ENCODE peak calls at places on chromosomes 12 and 14, in six cellular contexts. One of them, this sample, is unnamed.

GRCh38 chr14:37985826-37986470 is 221.8 kb upstream of the SSTR1 start:
- DNase-seq in HFF-Myc: peak; percentile 46
- DNase-seq in AG04450: peak; percentile 11
- DNase-seq in type B pancreatic cell: no peak
- DNase-seq in AG09309: peak; percentile 27
- DNase-seq in activated B cell treated with CpG ODN at 0.5 μM for 24 hours: no peak
- DNase-seq in this sample: peak; percentile 8

GRCh38 chr12:56021882-56022497 is 1.1 kb downstream of the IKZF4 start:
- DNase-seq in AG04450: no peak
- DNase-seq in AG09309: no peak
- DNase-seq in activated B cell treated with CpG ODN at 0.5 μM for 24 hours: no peak
- DNase-seq in HFF-Myc: no peak
- DNase-seq in type B pancreatic cell: no peak
- DNase-seq in this sample: no peak

GRCh38 chr14:75543258-75543657 is 21.0 kb downstream of the BATF start:
- DNase-seq in activated B cell treated with CpG ODN at 0.5 μM for 24 hours: no peak
- DNase-seq in HFF-Myc: no peak
- DNase-seq in AG04450: no peak
- DNase-seq in type B pancreatic cell: no peak
- DNase-seq in AG09309: no peak
- DNase-seq in this sample: no peak

GRCh38 chr14:93715279-93715927 is 72.9 kb downstream of the PRIMA1 start:
- DNase-seq in activated B cell treated with CpG ODN at 0.5 μM for 24 hours: no peak
- DNase-seq in type B pancreatic cell: no peak
- DNase-seq in AG04450: no peak
- DNase-seq in AG09309: no peak
- DNase-seq in HFF-Myc: no peak
- DNase-seq in this sample: no peak

GRCh38 chr12:48946206-48946605 is 11.1 kb downstream of the ARF3 start:
- DNase-seq in type B pancreatic cell: no peak
- DNase-seq in HFF-Myc: no peak
- DNase-seq in activated B cell treated with CpG ODN at 0.5 μM for 24 hours: no peak
- DNase-seq in AG04450: peak; percentile 45
- DNase-seq in AG09309: no peak
- DNase-seq in this sample: no peak

GRCh38 chr12:6824962-6825381 is 3.2 kb upstream of the P3H3 start:
- DNase-seq in activated B cell treated with CpG ODN at 0.5 μM for 24 hours: no peak
- DNase-seq in type B pancreatic cell: no peak
- DNase-seq in AG09309: no peak
- DNase-seq in HFF-Myc: no peak
- DNase-seq in AG04450: no peak
- DNase-seq in this sample: no peak

GRCh38 chr12:49622501-49623141 is 740 bp upstream of the PRPF40B start:
- DNase-seq in HFF-Myc: peak; percentile 10
- DNase-seq in AG09309: no peak
- DNase-seq in AG04450: no peak
- DNase-seq in type B pancreatic cell: no peak
- DNase-seq in activated B cell treated with CpG ODN at 0.5 μM for 24 hours: peak; percentile 42
- DNase-seq in this sample: peak; percentile 53

GRCh38 chr14:67599698-67600561 is at the start of gene PIGH:
- DNase-seq in activated B cell treated with CpG ODN at 0.5 μM for 24 hours: peak; percentile 99
- DNase-seq in type B pancreatic cell: peak; percentile 92
- DNase-seq in AG09309: no peak
- DNase-seq in HFF-Myc: peak; percentile 51
- DNase-seq in AG04450: peak; percentile 46
- DNase-seq in this sample: peak; percentile 95

GRCh38 chr14:97218713-97219355 is 421.7 kb downstream of the VRK1 start:
- DNase-seq in AG09309: no peak
- DNase-seq in type B pancreatic cell: no peak
- DNase-seq in HFF-Myc: no peak
- DNase-seq in AG04450: no peak
- DNase-seq in activated B cell treated with CpG ODN at 0.5 μM for 24 hours: no peak
- DNase-seq in this sample: no peak

GRCh38 chr12:104694711-104695110 is 238.0 kb downstream of the CHST11 start:
- DNase-seq in AG09309: no peak
- DNase-seq in type B pancreatic cell: no peak
- DNase-seq in activated B cell treated with CpG ODN at 0.5 μM for 24 hours: no peak
- DNase-seq in AG04450: no peak
- DNase-seq in HFF-Myc: no peak
- DNase-seq in this sample: no peak

GRCh38 chr14:77498120-77498979 is at the start of gene ISM2:
- DNase-seq in AG09309: no peak
- DNase-seq in activated B cell treated with CpG ODN at 0.5 μM for 24 hours: peak; percentile 37
- DNase-seq in type B pancreatic cell: no peak
- DNase-seq in AG04450: no peak
- DNase-seq in HFF-Myc: no peak
- DNase-seq in this sample: peak; percentile 76

GRCh38 chr12:122740351-122740750 is 9.7 kb upstream of the HCAR1 start:
- DNase-seq in type B pancreatic cell: no peak
- DNase-seq in HFF-Myc: no peak
- DNase-seq in AG09309: no peak
- DNase-seq in AG04450: no peak
- DNase-seq in activated B cell treated with CpG ODN at 0.5 μM for 24 hours: no peak
- DNase-seq in this sample: no peak

GRCh38 chr14:54652188-54652889 is 85.4 kb downstream of the SAMD4A start:
- DNase-seq in HFF-Myc: peak; percentile 97
- DNase-seq in AG09309: peak; percentile 99
- DNase-seq in activated B cell treated with CpG ODN at 0.5 μM for 24 hours: no peak
- DNase-seq in type B pancreatic cell: no peak
- DNase-seq in AG04450: peak; percentile 99
- DNase-seq in this sample: no peak

GRCh38 chr14:81311128-81311527 is 89.0 kb downstream of the STON2 start:
- DNase-seq in AG09309: no peak
- DNase-seq in type B pancreatic cell: no peak
- DNase-seq in activated B cell treated with CpG ODN at 0.5 μM for 24 hours: no peak
- DNase-seq in AG04450: no peak
- DNase-seq in HFF-Myc: no peak
- DNase-seq in this sample: no peak

GRCh38 chr12:13000935-13001724 is 1.1 kb upstream of the HEBP1 start:
- DNase-seq in HFF-Myc: no peak
- DNase-seq in AG04450: no peak
- DNase-seq in AG09309: no peak
- DNase-seq in type B pancreatic cell: peak; percentile 72
- DNase-seq in activated B cell treated with CpG ODN at 0.5 μM for 24 hours: peak; percentile 57
- DNase-seq in this sample: peak; percentile 63
- TF ChIP-seq CTCF in HFF-Myc: peak; percentile 7
- TF ChIP-seq CTCF in AG04450: peak; percentile 33
- TF ChIP-seq CTCF in AG09309: peak; percentile 51
- TF ChIP-seq CTCF in type B pancreatic cell: peak; percentile 55
- TF ChIP-seq CTCF in activated B cell treated with CpG ODN at 0.5 μM for 24 hours: no peak
- TF ChIP-seq CTCF in this sample: no peak

GRCh38 chr12:128819293-128820144 is 4.2 kb downstream of the SLC15A4 start:
- DNase-seq in AG04450: no peak
- DNase-seq in activated B cell treated with CpG ODN at 0.5 μM for 24 hours: no peak
- DNase-seq in type B pancreatic cell: no peak
- DNase-seq in AG09309: no peak
- DNase-seq in HFF-Myc: no peak
- DNase-seq in this sample: no peak
- TF ChIP-seq CTCF in AG04450: no peak
- TF ChIP-seq CTCF in activated B cell treated with CpG ODN at 0.5 μM for 24 hours: no peak
- TF ChIP-seq CTCF in type B pancreatic cell: no peak
- TF ChIP-seq CTCF in AG09309: no peak
- TF ChIP-seq CTCF in HFF-Myc: no peak
- TF ChIP-seq CTCF in this sample: no peak

DNA sequence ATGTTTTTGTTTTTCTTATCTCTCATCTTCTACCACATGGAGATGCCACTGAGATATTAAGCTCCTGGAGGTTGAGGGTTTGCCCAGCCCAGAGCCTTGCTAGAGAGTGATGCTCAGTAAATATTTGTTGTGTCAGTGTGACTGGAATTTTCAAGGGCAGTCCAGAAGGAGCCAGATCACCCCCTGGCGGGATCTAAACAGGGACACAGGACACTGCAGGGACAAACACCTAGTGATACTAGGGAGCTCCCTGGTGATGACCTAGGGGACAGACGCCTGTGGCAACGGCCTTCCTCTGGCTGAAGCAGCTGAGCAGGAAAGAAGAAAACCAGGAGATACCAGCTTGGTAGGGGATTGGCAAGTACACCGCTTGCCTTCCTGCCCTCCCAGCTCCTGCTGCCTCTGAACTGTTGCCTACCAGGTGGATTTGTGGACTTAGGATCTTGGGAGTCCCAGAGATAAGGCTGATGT is 714.4 kb upstream of the TBX3 start:
- DNase-seq in activated B cell treated with CpG ODN at 0.5 μM for 24 hours: no peak
- DNase-seq in HFF-Myc: no peak
- DNase-seq in type B pancreatic cell: no peak
- DNase-seq in AG09309: no peak
- DNase-seq in AG04450: no peak
- DNase-seq in this sample: no peak
- TF ChIP-seq CTCF in activated B cell treated with CpG ODN at 0.5 μM for 24 hours: no peak
- TF ChIP-seq CTCF in HFF-Myc: no peak
- TF ChIP-seq CTCF in type B pancreatic cell: no peak
- TF ChIP-seq CTCF in AG09309: no peak
- TF ChIP-seq CTCF in AG04450: no peak
- TF ChIP-seq CTCF in this sample: no peak

GRCh38 chr14:63843796-63844195 is 9.0 kb upstream of the SYNE2 start:
- DNase-seq in AG04450: no peak
- DNase-seq in AG09309: no peak
- DNase-seq in type B pancreatic cell: no peak
- DNase-seq in activated B cell treated with CpG ODN at 0.5 μM for 24 hours: no peak
- DNase-seq in HFF-Myc: no peak
- DNase-seq in this sample: no peak

GRCh38 chr14:63840981-63841380 is 11.8 kb upstream of the SYNE2 start:
- DNase-seq in HFF-Myc: no peak
- DNase-seq in type B pancreatic cell: no peak
- DNase-seq in activated B cell treated with CpG ODN at 0.5 μM for 24 hours: no peak
- DNase-seq in AG09309: no peak
- DNase-seq in AG04450: no peak
- DNase-seq in this sample: no peak
- TF ChIP-seq CTCF in HFF-Myc: peak; percentile 11
- TF ChIP-seq CTCF in type B pancreatic cell: no peak
- TF ChIP-seq CTCF in activated B cell treated with CpG ODN at 0.5 μM for 24 hours: no peak
- TF ChIP-seq CTCF in AG09309: peak; percentile 8
- TF ChIP-seq CTCF in AG04450: no peak
- TF ChIP-seq CTCF in this sample: no peak

GRCh38 chr14:74042296-74042695 is 23.1 kb downstream of the BBOF1 start:
- DNase-seq in HFF-Myc: no peak
- DNase-seq in activated B cell treated with CpG ODN at 0.5 μM for 24 hours: no peak
- DNase-seq in AG09309: no peak
- DNase-seq in AG04450: no peak
- DNase-seq in type B pancreatic cell: no peak
- DNase-seq in this sample: no peak

GRCh38 chr14:74049886-74050495 is 30.8 kb downstream of the BBOF1 start:
- DNase-seq in AG04450: no peak
- DNase-seq in AG09309: no peak
- DNase-seq in HFF-Myc: no peak
- DNase-seq in activated B cell treated with CpG ODN at 0.5 μM for 24 hours: no peak
- DNase-seq in type B pancreatic cell: no peak
- DNase-seq in this sample: peak; percentile 22

DNA sequence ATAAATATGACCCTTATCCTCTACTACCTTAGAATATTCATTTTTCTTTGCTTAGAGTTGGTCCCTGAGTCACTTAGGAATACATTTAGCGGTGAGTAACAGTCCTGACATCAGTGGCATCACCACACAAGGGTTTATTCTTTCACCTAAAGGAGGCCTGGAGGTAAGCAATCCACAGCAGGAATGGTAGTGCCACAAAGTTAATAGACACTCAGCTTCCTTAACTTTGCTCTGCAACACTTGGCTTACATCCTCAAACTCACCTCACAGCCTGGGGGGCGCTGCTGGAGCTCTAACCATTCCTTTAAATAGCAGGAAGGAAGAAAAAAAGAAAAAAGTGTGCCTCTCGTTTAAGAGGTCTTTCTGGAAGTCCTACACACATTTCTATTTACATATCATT is 29.1 kb downstream of the BBOF1 start:
- DNase-seq in activated B cell treated with CpG ODN at 0.5 μM for 24 hours: no peak
- DNase-seq in AG09309: no peak
- DNase-seq in HFF-Myc: no peak
- DNase-seq in type B pancreatic cell: no peak
- DNase-seq in AG04450: no peak
- DNase-seq in this sample: no peak
- TF ChIP-seq CTCF in activated B cell treated with CpG ODN at 0.5 μM for 24 hours: no peak
- TF ChIP-seq CTCF in AG09309: no peak
- TF ChIP-seq CTCF in HFF-Myc: no peak
- TF ChIP-seq CTCF in type B pancreatic cell: no peak
- TF ChIP-seq CTCF in AG04450: peak; percentile 37
- TF ChIP-seq CTCF in this sample: no peak

This sample was measured in GM10248.